ENCODE peak calls at places on chromosome 22, in six cellular contexts. J is spleen, F is heart left ventricle, T is prostate gland, Y is A549, V is IMR-90. I is an unnamed sample. For H3K4me1, the result is how much of the 10 kb centered on the place peaks cover.

GRCh38 chr22:28801845-28802594 is 1.7 kb upstream of the XBP1 start:
- DNase-seq in J (no peak), F (no peak), T (no peak), Y (no peak), V (no peak), I (no peak)

GRCh38 chr22:47040486-47041145 is 278.2 kb downstream of the TBC1D22A start:
- DNase-seq in J (peak), F (no peak), T (no peak), Y (no peak), V (no peak), I (no peak)

GRCh38 chr22:37231406-37232139 is 12.5 kb downstream of the RAC2 start:
- DNase-seq in J (peak), F (no peak), T (no peak), Y (no peak), V (no peak), I (no peak)

GRCh38 chr22:22547692-22548348 is 11.2 kb downstream of the PRAME start:
- DNase-seq in J (no peak), F (no peak), T (no peak), Y (no peak), V (no peak), I (no peak)

GRCh38 chr22:26835929-26836528 is 178.6 kb downstream of the MIAT start:
- DNase-seq in J (no peak), F (no peak), T (no peak), Y (peak), V (peak), I (peak)

GRCh38 chr22:44088976-44089570 is 65.0 kb downstream of the PARVB start:
- DNase-seq in J (no peak), F (peak), T (peak), Y (no peak), V (peak), I (no peak)

GRCh38 chr22:26775394-26775793 is 118.0 kb downstream of the MIAT start:
- DNase-seq in J (no peak), F (no peak), T (no peak), Y (no peak), V (no peak), I (no peak)

GRCh38 chr22:26606611-26607010 is 11.2 kb downstream of the CRYBB1 start:
- DNase-seq in J (no peak), F (no peak), T (no peak), Y (peak), V (peak), I (no peak)

GRCh38 chr22:33658775-33659174 is 261.5 kb downstream of the LARGE1 start:
- DNase-seq in J (no peak), F (peak), T (peak), Y (no peak), V (peak), I (peak)

GRCh38 chr22:35043251-35043931 is 22.6 kb upstream of the ISX start:
- DNase-seq in J (no peak), F (no peak), T (no peak), Y (no peak), V (no peak), I (no peak)

GRCh38 chr22:44211946-44212930 is 31.5 kb downstream of the PARVG start:
- DNase-seq in J (no peak), F (no peak), T (no peak), Y (no peak), V (peak), I (no peak)

GRCh38 chr22:47376901-47377520 is 614.6 kb downstream of the TBC1D22A start:
- DNase-seq in J (peak), F (no peak), T (no peak), Y (no peak), V (no peak), I (no peak)

GRCh38 chr22:25564979-25565677 is 653 bp downstream of the GRK3 start:
- DNase-seq in J (peak), F (peak), T (peak), Y (peak), V (no peak), I (peak)

GRCh38 chr22:37546436-37547248 is 13.6 kb upstream of the CDC42EP1 start:
- DNase-seq in J (no peak), F (peak), T (peak), Y (no peak), V (peak), I (peak)

GRCh38 chr22:40449676-40450035 is 79.3 kb downstream of the SGSM3 start:
- DNase-seq in J (no peak), F (no peak), T (no peak), Y (no peak), V (peak), I (no peak)

GRCh38 chr22:21054714-21055563 is 9.2 kb downstream of the LRRC74B start:
- DNase-seq in J (peak), F (no peak), T (no peak), Y (no peak), V (no peak), I (peak)

GRCh38 chr22:47572443-47572842 is 810.0 kb downstream of the TBC1D22A start:
- DNase-seq in J (no peak), F (no peak), T (no peak), Y (no peak), V (no peak), I (no peak)

GRCh38 chr22:25062378-25063095 is 110.0 kb downstream of the KIAA1671 start:
- DNase-seq in J (peak), F (no peak), T (no peak), Y (no peak), V (no peak), I (no peak)

GRCh38 chr22:48224332-48224731 is 1461.9 kb downstream of the TBC1D22A start:
- DNase-seq in J (no peak), F (no peak), T (no peak), Y (no peak), V (no peak), I (no peak)

GRCh38 chr22:35921777-35922176 is 106.8 kb downstream of the RBFOX2 start:
- DNase-seq in J (no peak), F (peak), T (peak), Y (peak), V (peak), I (peak)

GRCh38 chr22:25838960-25839741 is 97.2 kb downstream of the MYO18B start:
- DNase-seq in J (no peak), F (no peak), T (no peak), Y (no peak), V (no peak), I (no peak)

GRCh38 chr22:36811094-36811797 is 5.6 kb downstream of the PVALB start:
- DNase-seq in J (no peak), F (no peak), T (no peak), Y (no peak), V (no peak), I (no peak)

GRCh38 chr22:26364066-26365015 is 64.7 kb upstream of the ASPHD2 start:
- DNase-seq in J (no peak), F (peak), T (peak), Y (peak), V (peak), I (peak)

GRCh38 chr22:37175414-37176144 is 12.5 kb downstream of the C1QTNF6 start:
- DNase-seq in J (peak), F (no peak), T (no peak), Y (no peak), V (no peak), I (peak)

GRCh38 chr22:26563022-26563421 is 26.9 kb downstream of the TPST2 start:
- DNase-seq in J (no peak), F (no peak), T (no peak), Y (peak), V (no peak), I (no peak)

GRCh38 chr22:34850010-34850409 is 215.9 kb upstream of the ISX start:
- DNase-seq in J (no peak), F (no peak), T (no peak), Y (no peak), V (no peak), I (no peak)

GRCh38 chr22:25736378-25737011 is 5.5 kb upstream of the MYO18B start:
- DNase-seq in J (no peak), F (no peak), T (no peak), Y (no peak), V (no peak), I (no peak)

GRCh38 chr22:32312748-32313147 is 44.9 kb upstream of the RFPL3 start:
- DNase-seq in J (no peak), F (no peak), T (no peak), Y (no peak), V (no peak), I (no peak)

GRCh38 chr22:28976588-28976987 is 85.0 kb downstream of the C22orf31 start:
- DNase-seq in J (no peak), F (no peak), T (no peak), Y (no peak), V (peak), I (no peak)

GRCh38 chr22:24592846-24593809 is at the start of gene LRRC75B:
- DNase-seq in J (peak), F (peak), T (peak), Y (peak), V (peak), I (peak)

GRCh38 chr22:28019881-28020861 is 101.1 kb upstream of the PITPNB start:
- DNase-seq in J (peak), F (peak), T (peak), Y (peak), V (peak), I (peak)

GRCh38 chr22:36027960-36028645 is 521 bp downstream of the RBFOX2 start:
- DNase-seq in J (peak), F (peak), T (peak), Y (no peak), V (no peak), I (peak)

GRCh38 chr22:21961886-21962654 is 9.4 kb upstream of the PPM1F start:
- DNase-seq in J (no peak), F (no peak), T (peak), Y (peak), V (peak), I (no peak)

GRCh38 chr22:37334859-37335818 is 52.8 kb downstream of the CYTH4 start:
- DNase-seq in J (no peak), F (no peak), T (no peak), Y (peak), V (no peak), I (no peak)

GRCh38 chr22:22380098-22381030 is 128.2 kb downstream of the ZNF280B start:
- DNase-seq in J (peak), F (no peak), T (no peak), Y (no peak), V (no peak), I (no peak)

GRCh38 chr22:28989484-28989883 is 72.1 kb downstream of the C22orf31 start:
- DNase-seq in J (no peak), F (no peak), T (no peak), Y (no peak), V (no peak), I (peak)

GRCh38 chr22:36362819-36363377 is 24.9 kb downstream of the MYH9 start:
- DNase-seq in J (no peak), F (no peak), T (no peak), Y (no peak), V (no peak), I (no peak)

GRCh38 chr22:46963672-46964545 is 201.5 kb downstream of the TBC1D22A start:
- DNase-seq in J (no peak), F (no peak), T (no peak), Y (no peak), V (no peak), I (no peak)

GRCh38 chr22:25969901-25970300 is 199.4 kb upstream of the SEZ6L start:
- DNase-seq in J (no peak), F (no peak), T (no peak), Y (no peak), V (no peak), I (no peak)

GRCh38 chr22:19717691-19718254 is 3.5 kb downstream of the SEPTIN5 start:
- DNase-seq in J (peak), F (peak), T (peak), Y (peak), V (peak), I (peak)
- H3K4me3 ChIP-seq in J (peak), F (peak), T (peak), Y (peak), V (peak), I (peak)

GRCh38 chr22:49462795-49463194 is 364.9 kb downstream of the BRD1 start:
- DNase-seq in J (no peak), F (no peak), T (no peak), Y (no peak), V (no peak), I (no peak)

GRCh38 chr22:49464024-49464423 is 363.6 kb downstream of the BRD1 start:
- DNase-seq in J (no peak), F (no peak), T (no peak), Y (no peak), V (no peak), I (no peak)

GRCh38 chr22:49461674-49462073 is 366.0 kb downstream of the BRD1 start:
- DNase-seq in J (no peak), F (no peak), T (no peak), Y (no peak), V (no peak), I (no peak)

GRCh38 chr22:49460662-49461371 is 366.9 kb downstream of the BRD1 start:
- DNase-seq in J (no peak), F (no peak), T (no peak), Y (no peak), V (no peak), I (no peak)

GRCh38 chr22:49462291-49462690 is 365.4 kb downstream of the BRD1 start:
- DNase-seq in J (no peak), F (no peak), T (no peak), Y (no peak), V (no peak), I (no peak)
- H3K4me1 ChIP-seq in J (under half), F (under half), T (under half), Y (under half), V (under half), I (under half)

DNA sequence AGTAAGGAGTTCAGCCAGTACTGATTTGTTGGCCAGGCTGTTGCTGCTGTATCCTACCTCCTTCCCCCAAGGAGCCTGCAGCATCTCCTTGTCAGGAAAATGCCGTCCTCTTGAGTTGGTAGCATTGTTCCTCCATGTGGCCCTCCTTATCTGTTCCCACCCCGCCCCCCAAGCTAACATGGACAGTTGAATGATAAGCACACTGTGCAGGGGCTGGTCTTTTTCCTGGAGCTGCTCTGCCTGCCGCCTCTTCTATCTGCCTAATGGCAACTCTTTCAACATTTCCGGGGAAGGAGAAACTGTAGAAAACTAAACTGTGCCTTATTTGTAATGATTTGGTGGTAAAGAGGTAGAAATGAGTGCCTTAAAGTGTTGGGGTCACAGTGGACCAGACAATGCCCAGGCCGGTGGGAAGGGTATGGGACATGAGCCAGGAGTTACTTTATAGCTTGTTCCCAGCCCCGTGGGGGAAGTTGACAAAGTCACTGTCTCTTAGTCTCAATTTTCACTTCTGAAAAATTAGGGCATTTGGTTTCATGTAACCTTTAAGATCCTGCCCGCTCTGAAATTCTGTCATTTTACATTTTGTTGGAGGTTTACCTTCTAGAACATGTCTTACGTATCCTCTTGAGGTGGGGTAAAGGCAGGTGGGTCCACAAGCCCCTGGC is 4.5 kb downstream of the FAM118A start:
- DNase-seq in J (no peak), F (no peak), T (no peak), Y (no peak), V (no peak), I (no peak)
- TF ChIP-seq POLR2A in J (no peak), F (no peak), T (no peak), Y (no peak), V (no peak), I (no peak)

GRCh38 chr22:31093090-31093850 is 12.2 kb downstream of the SMTN start:
- DNase-seq in J (no peak), F (peak), T (no peak), Y (no peak), V (no peak), I (peak)
- H3K4me3 ChIP-seq in J (no peak), F (peak), T (peak), Y (no peak), V (no peak), I (no peak)

DNA sequence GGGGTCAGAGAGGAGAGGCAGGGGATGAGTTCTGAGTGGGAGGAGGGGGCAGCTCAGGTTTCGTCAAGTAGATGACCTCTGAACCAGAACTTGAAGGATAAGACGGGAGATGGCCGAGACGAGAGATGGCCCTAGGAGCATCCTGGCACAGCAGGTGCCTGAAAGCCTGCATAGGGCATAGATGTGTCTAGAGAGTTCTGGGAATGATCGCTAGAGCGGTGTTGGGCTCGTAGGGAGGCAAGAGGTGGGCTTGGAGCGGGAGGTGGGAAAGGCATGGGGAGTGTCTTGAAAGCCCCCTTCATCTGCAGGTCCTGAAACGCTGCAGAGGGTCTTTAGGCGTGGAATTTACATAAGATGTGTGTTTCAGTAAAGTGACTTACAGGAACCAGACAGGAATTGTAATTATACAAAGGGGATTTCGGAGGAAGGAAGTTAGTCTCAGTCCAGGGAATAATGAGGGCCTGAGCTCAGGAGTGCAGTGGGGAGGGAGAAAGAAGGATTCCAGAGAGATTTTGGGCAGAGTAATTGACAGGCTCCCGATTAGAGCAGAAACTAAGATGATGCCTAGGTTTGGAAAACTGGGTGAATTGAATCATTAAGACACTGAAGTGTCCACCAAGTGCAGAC is 43.3 kb upstream of the CLDN5 start:
- DNase-seq in J (no peak), F (no peak), T (no peak), Y (no peak), V (no peak), I (no peak)
- H3K4me1 ChIP-seq in J (under half), F (under half), T (under half), Y (under half), V (under half), I (under half)

GRCh38 chr22:39293766-39294368 is 25.6 kb downstream of the RPL3 start:
- DNase-seq in J (no peak), F (no peak), T (no peak), Y (no peak), V (no peak), I (no peak)

GRCh38 chr22:39290724-39291161 is 28.7 kb downstream of the RPL3 start:
- DNase-seq in J (no peak), F (peak), T (peak), Y (peak), V (peak), I (peak)

GRCh38 chr22:39292002-39292401 is 27.4 kb downstream of the RPL3 start:
- DNase-seq in J (no peak), F (no peak), T (no peak), Y (peak), V (no peak), I (no peak)

GRCh38 chr22:39291501-39291900 is 27.9 kb downstream of the RPL3 start:
- DNase-seq in J (no peak), F (no peak), T (no peak), Y (no peak), V (no peak), I (no peak)

GRCh38 chr22:39292561-39293074 is 26.8 kb downstream of the RPL3 start:
- DNase-seq in J (peak), F (peak), T (peak), Y (peak), V (peak), I (peak)
- TF ChIP-seq POLR2A in J (peak), F (peak), T (peak), Y (no peak), V (no peak), I (no peak)

GRCh38 chr22:17706451-17706900 is 67.8 kb downstream of the BID start:
- DNase-seq in J (no peak), F (peak), T (peak), Y (peak), V (peak), I (no peak)
- H3K4me3 ChIP-seq in J (no peak), F (peak), T (peak), Y (peak), V (peak), I (peak)

GRCh38 chr22:42439821-42440674 is 7.8 kb upstream of the NFAM1 start:
- DNase-seq in J (peak), F (no peak), T (no peak), Y (no peak), V (peak), I (peak)
- H3K4me1 ChIP-seq in J (under half), F (half or more), T (under half), Y (under half), V (under half), I (under half)

GRCh38 chr22:50218996-50219727 is 18.4 kb downstream of the SELENOO start:
- DNase-seq in J (no peak), F (peak), T (peak), Y (peak), V (peak), I (peak)
- TF ChIP-seq POLR2A in J (no peak), F (no peak), T (no peak), Y (no peak), V (no peak), I (no peak)

I was measured in uterus.